ENCODE peak calls at places on chromosomes 6 and 20, in nine cellular contexts. H is lung, M is brain microvascular endothelial cell, E is Caco-2, J is nephron progenitor cell, O is stomach, R is sigmoid colon, Z is RWPE1, K is WTC11. U is an unnamed sample.

GRCh38 chr20:9889270-9889981 is 50.5 kb upstream of the PAK5 start:
- DNase-seq in H (no peak), M (no peak), E (no peak), J (no peak), O (no peak), R (no peak), Z (peak), K (no peak), U (no peak)

GRCh38 chr6:125899726-125900182 is 56.8 kb upstream of the HINT3 start:
- DNase-seq in H (no peak), M (no peak), E (peak), J (no peak), O (no peak), R (no peak), Z (no peak), K (no peak), U (no peak)

GRCh38 chr6:22877946-22878705 is 308.8 kb downstream of the HDGFL1 start:
- DNase-seq in H (no peak), M (peak), E (no peak), J (no peak), O (no peak), R (no peak), Z (no peak), K (no peak), U (peak)

GRCh38 chr6:125104425-125104824 is 49.1 kb upstream of the TPD52L1 start:
- DNase-seq in H (no peak), M (peak), E (no peak), J (no peak), O (no peak), R (no peak), Z (no peak), K (no peak), U (peak)

GRCh38 chr6:137700751-137701477 is 166.1 kb upstream of the TNFAIP3 start:
- DNase-seq in H (no peak), M (no peak), E (no peak), J (no peak), O (no peak), R (no peak), Z (no peak), K (no peak), U (no peak)

GRCh38 chr6:39884696-39885095 is 49.6 kb downstream of the MOCS1 start:
- DNase-seq in H (no peak), M (peak), E (no peak), J (no peak), O (no peak), R (no peak), Z (no peak), K (no peak), U (no peak)

GRCh38 chr6:51972659-51973058 is 114.8 kb downstream of the PKHD1 start:
- DNase-seq in H (no peak), M (no peak), E (no peak), J (no peak), O (no peak), R (no peak), Z (no peak), K (no peak), U (no peak)

GRCh38 chr20:13771853-13772453 is 12.8 kb downstream of the ESF1 start:
- DNase-seq in H (no peak), M (no peak), E (no peak), J (no peak), O (no peak), R (no peak), Z (peak), K (no peak), U (no peak)

GRCh38 chr6:39812853-39813533 is 20.8 kb downstream of the DAAM2 start:
- DNase-seq in H (no peak), M (no peak), E (no peak), J (no peak), O (no peak), R (no peak), Z (no peak), K (no peak), U (peak)

GRCh38 chr6:139336488-139336887 is 38.0 kb downstream of the CITED2 start:
- DNase-seq in H (no peak), M (no peak), E (no peak), J (no peak), O (peak), R (no peak), Z (no peak), K (no peak), U (no peak)

GRCh38 chr6:138440296-138440695 is 36.3 kb downstream of the HEBP2 start:
- DNase-seq in H (no peak), M (no peak), E (no peak), J (no peak), O (no peak), R (no peak), Z (no peak), K (no peak), U (no peak)

GRCh38 chr6:25684565-25684964 is 32.5 kb downstream of the SCGN start:
- DNase-seq in H (no peak), M (no peak), E (no peak), J (no peak), O (no peak), R (no peak), Z (no peak), K (no peak), U (no peak)

GRCh38 chr20:37880726-37881591 is 22.0 kb upstream of the VSTM2L start:
- DNase-seq in H (peak), M (no peak), E (no peak), J (no peak), O (peak), R (peak), Z (no peak), K (no peak), U (no peak)

GRCh38 chr20:16363832-16364687 is 209.2 kb downstream of the KIF16B start:
- DNase-seq in H (no peak), M (no peak), E (no peak), J (no peak), O (no peak), R (no peak), Z (no peak), K (no peak), U (no peak)

GRCh38 chr20:58741384-58741783 is 48.8 kb downstream of the NPEPL1 start:
- DNase-seq in H (peak), M (no peak), E (no peak), J (no peak), O (no peak), R (no peak), Z (no peak), K (no peak), U (no peak)

DNA sequence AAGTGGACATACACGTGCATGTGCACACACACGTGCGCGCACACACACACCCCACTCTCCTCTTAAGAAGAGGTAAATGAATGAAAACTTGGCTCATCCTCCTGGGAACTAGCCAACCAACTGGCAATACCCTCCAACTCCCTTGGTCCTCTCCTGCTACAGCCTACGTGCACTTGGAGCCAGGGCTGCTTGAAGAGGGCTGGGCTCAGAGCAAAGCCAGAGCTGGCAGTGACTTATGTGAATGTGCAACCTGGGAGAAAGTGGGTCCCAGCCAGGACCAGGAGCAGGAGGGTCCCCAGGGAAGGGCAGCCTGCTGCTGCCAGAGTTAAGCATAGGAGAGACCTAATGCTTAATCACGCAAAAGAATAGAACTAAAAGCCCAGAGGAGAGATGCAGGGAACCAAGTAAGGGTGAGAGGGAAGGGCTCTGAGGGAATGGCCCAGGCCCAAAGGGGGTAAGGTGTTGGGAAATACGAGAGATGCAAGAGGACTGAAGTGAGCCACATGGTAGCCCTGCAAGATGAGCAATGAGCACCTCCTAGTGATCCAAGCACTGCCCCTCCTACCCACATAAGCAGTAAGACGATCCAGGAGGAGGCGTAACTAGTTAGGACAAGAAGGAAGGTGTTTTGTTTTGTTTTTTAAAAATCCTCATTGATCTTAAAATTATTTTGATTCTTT is 24.7 kb downstream of the TRAF3IP2 start:
- DNase-seq in H (no peak), M (no peak), E (no peak), J (no peak), O (no peak), R (peak), Z (no peak), K (peak), U (no peak)
- TF ChIP-seq CTCF in H (no peak), M (peak), E (no peak), J (no peak), O (no peak), R (no peak), Z (no peak), K (no peak), U (no peak)

DNA sequence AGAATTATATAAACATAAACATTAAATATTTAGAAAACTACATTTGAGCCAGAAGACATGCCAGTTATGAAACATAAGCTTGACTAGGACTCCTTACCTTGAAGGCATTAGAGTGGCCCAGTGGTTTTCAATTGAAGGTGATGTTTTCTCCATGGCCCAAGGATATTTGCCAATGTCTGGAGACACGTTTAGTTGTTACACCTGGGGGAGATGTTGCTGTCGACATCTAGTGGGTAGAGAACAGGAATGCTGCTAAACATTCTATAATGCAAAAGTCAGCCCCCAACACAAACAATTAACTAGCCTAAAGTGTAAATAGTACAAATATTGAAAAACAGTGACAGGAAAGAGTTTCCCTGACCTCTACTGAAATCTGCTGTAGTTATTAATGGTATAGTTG is 200.9 kb upstream of the HS3ST5 start:
- DNase-seq in H (no peak), M (no peak), E (no peak), J (no peak), O (no peak), R (no peak), Z (no peak), K (no peak), U (no peak)
- TF ChIP-seq CTCF in H (no peak), M (no peak), E (no peak), J (no peak), O (no peak), R (no peak), Z (no peak), K (no peak), U (no peak)

GRCh38 chr6:7261030-7261841 is 51.8 kb downstream of the SSR1 start:
- DNase-seq in H (peak), M (peak), E (peak), J (peak), O (peak), R (peak), Z (peak), K (peak), U (peak)
- TF ChIP-seq CTCF in H (no peak), M (no peak), E (no peak), J (no peak), O (no peak), R (no peak), Z (no peak), K (no peak), U (no peak)

GRCh38 chr6:5172057-5172683 is 87.0 kb downstream of the PPP1R3G start:
- DNase-seq in H (no peak), M (no peak), E (no peak), J (peak), O (no peak), R (no peak), Z (no peak), K (no peak), U (no peak)

GRCh38 chr6:5174756-5175155 is 86.0 kb downstream of the LYRM4 start:
- DNase-seq in H (no peak), M (no peak), E (no peak), J (no peak), O (no peak), R (no peak), Z (no peak), K (no peak), U (no peak)

GRCh38 chr6:5173862-5174643 is 86.7 kb downstream of the LYRM4 start:
- DNase-seq in H (no peak), M (no peak), E (no peak), J (no peak), O (no peak), R (no peak), Z (no peak), K (no peak), U (no peak)

GRCh38 chr6:5175635-5176034 is 85.1 kb downstream of the LYRM4 start:
- DNase-seq in H (no peak), M (no peak), E (no peak), J (no peak), O (no peak), R (no peak), Z (no peak), K (no peak), U (no peak)

GRCh38 chr6:5175195-5175594 is 85.6 kb downstream of the LYRM4 start:
- DNase-seq in H (no peak), M (no peak), E (no peak), J (peak), O (no peak), R (no peak), Z (no peak), K (peak), U (no peak)
- TF ChIP-seq CTCF in H (no peak), M (peak), E (peak), J (peak), O (no peak), R (no peak), Z (no peak), K (peak), U (peak)

DNA sequence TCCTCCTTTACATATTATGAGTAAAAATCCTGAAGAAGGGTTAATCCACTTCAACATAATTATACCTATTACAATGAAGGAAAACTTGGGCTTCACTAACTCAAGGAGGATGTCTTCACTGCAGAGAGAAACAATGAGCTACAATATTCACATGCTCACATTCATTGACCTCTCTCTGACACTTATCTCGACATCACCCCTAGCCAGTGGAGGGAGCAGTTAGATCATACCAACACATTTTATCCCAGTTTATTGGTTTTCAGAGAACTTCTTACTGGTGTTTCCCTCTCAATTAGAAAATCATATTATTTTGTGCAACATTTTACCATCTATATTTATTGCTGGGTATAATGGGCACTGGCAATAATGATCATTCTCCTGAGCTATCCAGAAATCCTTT is 646.5 kb downstream of the TENT5A start:
- DNase-seq in H (no peak), M (no peak), E (no peak), J (no peak), O (no peak), R (no peak), Z (no peak), K (no peak), U (no peak)
- TF ChIP-seq CTCF in H (no peak), M (no peak), E (peak), J (no peak), O (no peak), R (no peak), Z (no peak), K (no peak), U (peak)

DNA sequence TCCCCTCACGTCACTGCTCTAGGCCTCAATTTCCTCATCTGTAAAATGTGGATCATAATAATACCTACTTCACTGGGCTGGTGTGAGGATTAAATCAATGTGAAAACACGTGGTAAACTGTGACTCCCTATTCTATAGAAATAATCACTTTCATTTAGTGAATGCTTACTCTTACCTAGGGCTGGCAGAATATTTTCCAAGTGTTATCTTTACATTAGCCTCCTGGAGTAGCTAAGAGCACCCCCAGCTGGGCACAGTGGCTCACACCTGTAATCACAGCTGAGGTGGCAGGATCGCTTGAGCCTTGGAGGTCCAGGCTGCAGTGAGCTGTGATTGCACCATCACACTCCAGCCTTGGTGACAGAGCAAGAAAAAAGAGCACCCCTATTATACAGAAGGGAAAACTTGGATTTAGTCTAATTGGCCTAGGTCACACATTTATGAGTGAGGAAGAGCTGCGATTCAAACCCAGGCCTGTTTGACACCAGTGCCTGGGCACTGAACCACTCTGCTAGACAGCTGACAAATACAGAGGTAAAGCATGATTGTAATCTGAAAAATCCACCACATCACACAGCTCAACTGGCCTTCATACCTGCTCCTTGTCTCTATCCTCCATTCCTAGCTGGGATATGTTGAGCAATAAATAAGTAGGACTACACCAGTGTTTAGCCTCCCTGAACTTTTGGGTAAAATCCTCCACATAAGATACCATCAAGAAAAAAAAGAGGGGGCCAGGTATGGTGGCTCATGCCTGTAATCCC is 1.4 kb upstream of the SNTA1 start:
- DNase-seq in H (no peak), M (no peak), E (peak), J (no peak), O (peak), R (no peak), Z (no peak), K (peak), U (no peak)
- TF ChIP-seq CTCF in H (no peak), M (peak), E (peak), J (no peak), O (no peak), R (no peak), Z (peak), K (no peak), U (no peak)

U was measured in BJ.